ENCODE peak calls at places on chromosomes 4 and X, in eight cellular contexts. W, Q, P, E, C, V, X and K are unnamed samples.

GRCh38 chr4:47510036-47510435 is 25.0 kb downstream of the ATP10D start:
- DNase-seq in Q (no peak), X (no peak), W (no peak), C (no peak), E (no peak), V (no peak), P (no peak), K (no peak)

GRCh38 chrX:17689971-17690409 is 47.3 kb upstream of the SCML1 start:
- DNase-seq in V (no peak), X (no peak), Q (no peak), C (peak; percentile 36), P (no peak), E (peak; percentile 59), W (peak; percentile 72), K (peak; percentile 42)

GRCh38 chr4:124862261-124862660 is 149.7 kb upstream of the ANKRD50 start:
- DNase-seq in V (no peak), P (no peak), Q (no peak), E (peak; percentile 50), X (no peak), C (no peak), W (no peak), K (no peak)

GRCh38 chr4:8009710-8010534 is 70.3 kb upstream of the AFAP1 start:
- DNase-seq in P (no peak), Q (no peak), C (no peak), V (no peak), W (no peak), E (peak; percentile 43), X (peak; percentile 50), K (no peak)

GRCh38 chr4:26490111-26490979 is at the start of gene CCKAR:
- DNase-seq in Q (no peak), C (no peak), V (no peak), P (no peak), X (no peak), W (no peak), E (no peak), K (no peak)

GRCh38 chr4:28505064-28505463 is 1644.4 kb downstream of the STIM2 start:
- DNase-seq in Q (no peak), E (no peak), C (no peak), P (no peak), W (no peak), V (no peak), X (no peak), K (no peak)

GRCh38 chr4:160450861-160451260 is 1348.0 kb downstream of the RAPGEF2 start:
- DNase-seq in X (no peak), Q (no peak), W (no peak), C (no peak), P (no peak), V (no peak), E (no peak), K (no peak)

GRCh38 chr4:121072080-121072835 is at the start of gene NDNF:
- DNase-seq in X (peak; percentile 71), P (peak; percentile 80), C (peak; percentile 35), V (peak; percentile 46), Q (peak; percentile 69), E (peak; percentile 85), W (peak; percentile 6), K (peak; percentile 48)

GRCh38 chr4:8830056-8830455 is 41.6 kb downstream of the HMX1 start:
- DNase-seq in P (peak; percentile 26), W (no peak), C (no peak), V (no peak), E (no peak), X (no peak), Q (peak; percentile 25), K (no peak)

GRCh38 chrX:37349131-37350033 is at the start of gene PRRG1:
- DNase-seq in X (peak; percentile 89), C (no peak), E (peak; percentile 87), W (peak; percentile 83), P (peak; percentile 83), Q (peak; percentile 92), V (peak; percentile 78), K (peak; percentile 82)

GRCh38 chr4:42865572-42866189 is 26.8 kb upstream of the GRXCR1 start:
- DNase-seq in P (no peak), X (no peak), E (peak; percentile 69), V (no peak), C (peak; percentile 55), W (peak; percentile 36), Q (no peak), K (peak; percentile 42)

GRCh38 chrX:53312946-53313745 is 31.8 kb upstream of the IQSEC2 start:
- DNase-seq in W (peak; percentile 81), C (peak; percentile 58), V (peak; percentile 39), Q (peak; percentile 41), X (peak; percentile 75), E (peak; percentile 91), P (no peak), K (peak; percentile 66)

GRCh38 chrX:114611018-114611619 is 27.2 kb downstream of the HTR2C start:
- DNase-seq in C (peak; percentile 30), W (peak; percentile 35), Q (no peak), P (no peak), E (peak; percentile 76), V (no peak), X (no peak), K (no peak)

GRCh38 chr4:44927361-44928061 is 201.2 kb upstream of the GNPDA2 start:
- DNase-seq in V (no peak), X (no peak), W (peak; percentile 14), C (no peak), P (no peak), Q (no peak), E (no peak), K (peak; percentile 21)

GRCh38 chr4:165839615-165840333 is 33.3 kb upstream of the TLL1 start:
- DNase-seq in P (no peak), W (no peak), E (no peak), Q (no peak), V (no peak), C (no peak), X (no peak), K (no peak)

GRCh38 chr4:53987761-53988171 is 76.6 kb downstream of the CHIC2 start:
- DNase-seq in C (no peak), V (no peak), P (no peak), E (peak; percentile 30), Q (no peak), W (peak; percentile 81), X (no peak), K (no peak)

GRCh38 chr4:7335363-7336066 is 99.2 kb downstream of the PSAPL1 start:
- DNase-seq in C (peak; percentile 26), W (peak; percentile 4), X (peak; percentile 80), E (peak; percentile 96), V (peak; percentile 44), Q (peak; percentile 82), P (peak; percentile 89), K (peak; percentile 63)

DNA sequence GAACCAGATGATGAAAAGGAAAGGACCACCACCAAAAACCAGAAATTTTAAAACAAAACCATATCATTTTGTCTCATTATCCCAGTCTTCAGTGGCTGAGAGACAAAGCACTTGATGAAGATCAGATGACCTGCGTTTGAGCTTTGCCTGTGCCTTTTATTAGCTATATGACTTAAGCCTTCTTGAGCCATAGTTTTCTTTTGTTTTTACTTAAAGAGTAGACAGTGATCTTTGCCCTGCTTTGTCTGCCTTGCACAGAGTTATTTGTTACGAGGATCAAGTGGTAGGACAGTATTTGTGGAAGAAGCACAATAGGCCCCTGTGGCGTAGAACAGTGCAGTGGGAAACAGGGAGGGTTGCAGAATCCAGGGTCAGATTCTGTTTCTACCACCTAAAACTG is 89.9 kb downstream of the SLC10A6 start:
- DNase-seq in Q (no peak), C (no peak), W (no peak), P (no peak), E (no peak), V (no peak), X (no peak), K (no peak)
- H3K36me3 ChIP-seq in Q (peaks cover 6% of the 10 kb centered on the region), C (no peaks in the 10 kb centered on the region), W (peaks cover 6% of the 10 kb centered on the region), P (peaks cover 16% of the 10 kb centered on the region), E (peaks cover 14% of the 10 kb centered on the region), V (peaks cover 5% of the 10 kb centered on the region), X (no peaks in the 10 kb centered on the region), K (no peaks in the 10 kb centered on the region)

DNA sequence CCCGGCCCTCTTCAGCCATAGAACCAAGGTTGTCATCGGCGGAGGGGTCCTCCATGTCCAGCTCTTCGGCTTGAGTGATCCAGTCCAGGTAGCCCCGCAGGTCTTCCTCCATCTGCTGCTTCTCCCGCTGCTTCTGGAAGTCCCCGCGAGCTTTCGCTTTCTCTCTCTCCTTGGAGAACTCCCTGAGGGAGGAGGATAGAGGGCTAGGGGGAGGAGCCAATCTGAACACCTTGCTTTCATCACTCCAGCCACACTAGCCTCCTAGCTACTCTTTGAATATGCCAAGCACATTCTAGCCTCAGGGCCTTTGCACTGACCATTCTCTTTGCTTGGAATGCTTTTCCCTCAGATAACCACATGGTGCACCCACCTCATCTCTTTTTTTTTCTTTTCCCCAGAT is 6.2 kb downstream of the CACNA1F start:
- DNase-seq in V (no peak), P (no peak), C (no peak), X (no peak), E (peak; percentile 54), Q (no peak), W (no peak), K (no peak)
- H3K4me3 ChIP-seq in V (no peak overlapping the region), P (no peak overlapping the region), C (no peak overlapping the region), X (no peak overlapping the region), E (no peak overlapping the region), Q (no peak overlapping the region), W (no peak overlapping the region), K (no peak overlapping the region)

DNA sequence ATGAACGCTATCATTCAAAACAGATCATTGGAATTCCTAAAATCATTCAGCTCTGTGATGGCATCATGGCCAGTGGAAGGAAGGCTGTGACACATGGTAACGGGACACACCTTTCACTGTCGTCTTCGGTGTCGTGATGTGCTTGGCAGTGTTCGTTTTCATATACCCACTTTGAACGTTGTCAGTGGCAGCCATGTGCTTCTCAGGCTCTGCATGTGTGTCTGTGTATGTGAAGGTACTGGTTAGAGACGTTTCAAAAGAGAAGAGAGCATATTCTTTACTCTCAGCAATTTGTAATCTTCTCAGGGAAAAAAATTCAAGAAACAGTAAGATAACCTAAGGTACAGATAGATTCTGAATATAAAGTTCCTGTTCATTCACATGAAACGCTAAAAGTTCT is 70.6 kb upstream of the MSANTD1 start:
- DNase-seq in W (no peak), C (no peak), P (no peak), X (no peak), E (no peak), Q (no peak), V (no peak), K (no peak)
- H3K36me3 ChIP-seq in W (peaks cover 39% of the 10 kb centered on the region), C (peaks cover 57% of the 10 kb centered on the region), P (peaks cover 95% of the 10 kb centered on the region), X (peaks cover 5% of the 10 kb centered on the region), E (peaks cover 54% of the 10 kb centered on the region), Q (peaks cover 29% of the 10 kb centered on the region), V (peaks cover 86% of the 10 kb centered on the region), K (no peaks in the 10 kb centered on the region)

GRCh38 chr4:10109995-10110670 is 6.5 kb downstream of the WDR1 start:
- DNase-seq in P (no peak), C (no peak), V (no peak), W (no peak), E (peak; percentile 13), X (no peak), Q (peak; percentile 53), K (no peak)

GRCh38 chr4:10108391-10108790 is 8.2 kb downstream of the WDR1 start:
- DNase-seq in W (no peak), X (no peak), Q (peak; percentile 23), E (peak; percentile 65), C (no peak), P (no peak), V (no peak), K (no peak)

GRCh38 chr4:10111067-10111801 is 5.4 kb downstream of the WDR1 start:
- DNase-seq in C (no peak), W (no peak), V (no peak), Q (no peak), X (no peak), E (peak; percentile 66), P (no peak), K (no peak)

GRCh38 chr4:10107111-10108091 is 9.2 kb downstream of the WDR1 start:
- DNase-seq in P (no peak), E (peak; percentile 94), C (no peak), W (peak; percentile 28), Q (peak; percentile 66), V (no peak), X (no peak), K (no peak)

GRCh38 chr4:10108818-10109783 is 7.5 kb downstream of the WDR1 start:
- DNase-seq in W (peak; percentile 55), X (no peak), Q (peak; percentile 55), C (peak; percentile 48), V (no peak), P (no peak), E (peak; percentile 87), K (no peak)
- H3K4me3 ChIP-seq in W (no peak overlapping the region), X (peak overlapping the region; percentile 19), Q (no peak overlapping the region), C (no peak overlapping the region), V (no peak overlapping the region), P (no peak overlapping the region), E (no peak overlapping the region), K (no peak overlapping the region)